ENCODE peak calls at places on chromosomes 11 and 22, in six cellular contexts. U is IMR-90, R is H1, Q is trophoblast cell, I is H9, A is mesenchymal stem cell. V is an unnamed sample.

GRCh38 chr22:42932857-42933782 is 76.0 kb upstream of the ARFGAP3 start:
- DNase-seq in Q (peak; percentile 44), R (no peak), I (no peak), A (no peak), U (peak; percentile 28), V (no peak)

GRCh38 chr11:83363280-83363679 is 77.1 kb upstream of the CCDC90B start:
- DNase-seq in A (no peak), Q (peak; percentile 12), R (no peak), U (no peak), I (no peak), V (no peak)

GRCh38 chr22:17878970-17879369 is 104.7 kb upstream of the BID start:
- DNase-seq in U (peak; percentile 52), Q (no peak), A (no peak), R (no peak), I (no peak), V (no peak)

GRCh38 chr11:97033178-97033577 is 643.4 kb downstream of the JRKL start:
- DNase-seq in I (no peak), Q (no peak), A (no peak), U (no peak), R (no peak), V (peak; percentile 4)

GRCh38 chr11:131223198-131223975 is 147.0 kb upstream of the NTM start:
- DNase-seq in U (no peak), R (no peak), A (no peak), Q (no peak), I (no peak), V (no peak)

GRCh38 chr11:84800755-84801346 is 826.3 kb downstream of the DLG2 start:
- DNase-seq in R (no peak), I (no peak), Q (peak; percentile 26), A (peak; percentile 23), U (peak; percentile 36), V (peak; percentile 17)

GRCh38 chr11:18067372-18067771 is 21.3 kb upstream of the TPH1 start:
- DNase-seq in A (no peak), U (no peak), R (no peak), I (no peak), Q (no peak), V (no peak)

GRCh38 chr11:14529933-14530332 is 9.7 kb upstream of the PSMA1 start:
- DNase-seq in I (no peak), U (no peak), R (no peak), A (no peak), Q (no peak), V (no peak)

GRCh38 chr22:47693606-47694005 is 931.2 kb downstream of the TBC1D22A start:
- DNase-seq in A (no peak), I (no peak), Q (no peak), U (no peak), R (no peak), V (no peak)

DNA sequence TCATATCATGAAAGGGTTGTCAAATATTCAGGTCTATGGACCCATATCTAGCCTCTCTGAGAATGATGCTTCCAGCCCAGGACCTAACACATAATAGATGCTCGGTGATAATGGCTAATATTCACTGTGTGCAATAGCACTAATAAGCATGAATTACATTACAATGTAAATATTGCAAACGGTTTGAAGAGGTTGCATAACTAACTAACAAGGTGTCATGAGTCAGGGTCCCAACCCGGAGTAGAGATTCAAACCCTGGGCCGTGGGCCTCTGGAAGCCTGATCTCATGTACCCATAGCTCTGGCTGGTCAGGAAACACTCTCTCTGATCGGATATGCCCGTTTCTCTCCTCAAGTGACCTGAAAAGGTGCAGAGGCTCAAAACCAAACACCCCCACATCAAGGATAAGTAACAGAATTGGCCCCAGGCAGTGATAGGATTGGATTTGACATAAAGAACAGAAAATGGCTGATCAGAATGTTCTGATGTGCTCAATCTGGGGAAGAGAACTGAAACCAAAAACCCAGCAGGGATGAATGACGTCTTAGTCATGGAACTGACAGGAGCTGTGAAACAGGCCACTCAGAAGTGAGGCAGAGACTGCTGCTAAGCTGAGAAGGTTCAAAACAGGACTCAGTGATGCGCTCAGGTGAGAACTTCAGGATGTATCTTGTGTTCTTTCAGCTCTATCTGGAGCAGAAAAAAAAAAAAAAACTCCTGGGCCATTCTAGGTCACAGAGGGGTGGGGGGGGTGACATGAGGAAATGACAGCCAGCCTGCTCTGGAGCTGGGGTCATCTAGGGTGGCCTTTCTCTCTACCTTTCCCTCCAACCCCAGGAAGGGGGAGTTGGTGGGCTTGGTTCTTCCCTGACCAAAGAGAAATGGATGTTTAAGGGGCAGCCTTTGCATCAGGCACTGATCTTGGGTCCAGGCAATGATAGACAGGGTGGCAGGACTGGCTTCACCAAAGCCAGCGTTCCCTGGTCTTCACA is 6.6 kb upstream of the KCTD17 start:
- DNase-seq in A (no peak), I (no peak), U (peak; percentile 7), Q (peak; percentile 12), R (no peak), V (no peak)
- H2AFZ ChIP-seq in A (no peak overlapping the region), I (no peak overlapping the region), U (no peak overlapping the region), Q (no peak overlapping the region), R (no peak overlapping the region), V (peak overlapping the region; percentile 42)

GRCh38 chr11:47981667-47982404 is 1.5 kb downstream of the PTPRJ start:
- DNase-seq in Q (no peak), I (no peak), A (no peak), R (no peak), U (no peak), V (no peak)

GRCh38 chr11:47977651-47978050 is 2.7 kb upstream of the PTPRJ start:
- DNase-seq in R (no peak), Q (no peak), A (peak; percentile 49), U (peak; percentile 38), I (no peak), V (no peak)

GRCh38 chr11:47980907-47981621 is 705 bp downstream of the PTPRJ start:
- DNase-seq in A (peak; percentile 59), R (no peak), U (peak; percentile 40), I (peak; percentile 45), Q (peak; percentile 52), V (peak; percentile 54)

GRCh38 chr11:47979378-47980092 is 824 bp upstream of the PTPRJ start:
- DNase-seq in A (peak; percentile 26), U (no peak), Q (no peak), R (no peak), I (peak; percentile 75), V (peak; percentile 18)

GRCh38 chr11:47980093-47980906 is at the start of gene PTPRJ:
- DNase-seq in R (no peak), I (peak; percentile 75), U (peak; percentile 48), Q (peak; percentile 39), A (peak; percentile 60), V (peak; percentile 74)
- H3K4ac ChIP-seq in R (peak within 1 kb of the TSS; percentile 97), I (no peak within 1 kb of the TSS), U (peak within 1 kb of the TSS; percentile 95), Q (peak within 1 kb of the TSS; percentile 57), A (peak within 1 kb of the TSS; percentile 84), V (peak within 1 kb of the TSS; percentile 24)

GRCh38 chr11:43123443-43123842 is 188.4 kb upstream of the API5 start:
- DNase-seq in U (no peak), Q (no peak), I (no peak), R (no peak), A (no peak), V (no peak)
- H2AFZ ChIP-seq in U (no peak overlapping the region), Q (no peak overlapping the region), I (no peak overlapping the region), R (no peak overlapping the region), A (no peak overlapping the region), V (no peak overlapping the region)

DNA sequence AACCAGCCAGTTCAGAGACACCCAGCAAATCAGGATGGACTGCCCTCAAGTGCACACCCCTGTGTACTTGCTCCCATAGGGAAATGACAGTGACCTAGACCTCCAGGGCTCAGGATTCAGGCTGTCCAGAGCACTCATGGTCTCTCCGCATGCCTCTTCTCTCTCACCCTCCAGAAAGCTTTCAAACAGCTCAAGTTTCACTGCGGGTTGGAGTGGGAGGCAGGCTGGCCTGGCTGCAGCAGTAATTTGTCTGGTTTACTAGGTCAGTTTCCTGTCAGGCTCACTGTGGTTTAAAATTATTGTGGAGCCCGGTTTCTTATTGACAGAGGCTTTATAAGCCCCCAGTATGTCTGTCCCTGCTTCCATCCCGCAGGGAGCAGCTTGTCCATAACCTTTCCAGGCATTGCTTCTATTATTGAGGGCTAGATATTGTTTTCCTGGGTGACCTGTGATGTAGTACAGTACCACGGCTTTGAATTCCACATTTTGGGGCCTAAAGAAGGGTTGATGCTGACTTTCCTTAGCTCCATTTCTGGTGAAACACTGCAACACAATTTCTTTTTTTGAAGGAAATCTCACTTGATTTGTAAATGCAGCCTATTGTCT is 235.3 kb upstream of the SORL1-AS1 start:
- DNase-seq in A (peak; percentile 37), R (no peak), I (peak; percentile 62), Q (no peak), U (peak; percentile 70), V (no peak)
- H3K4ac ChIP-seq in A (no peak overlapping the region), R (no peak overlapping the region), I (no peak overlapping the region), Q (no peak overlapping the region), U (peak overlapping the region; percentile 44), V (no peak overlapping the region)

GRCh38 chr11:4673781-4674180 is 23.9 kb downstream of the OR51E2 start:
- DNase-seq in I (no peak), A (no peak), R (no peak), U (no peak), Q (no peak), V (no peak)
- H2AFZ ChIP-seq in I (no peak overlapping the region), A (no peak overlapping the region), R (no peak overlapping the region), U (no peak overlapping the region), Q (no peak overlapping the region), V (no peak overlapping the region)

DNA sequence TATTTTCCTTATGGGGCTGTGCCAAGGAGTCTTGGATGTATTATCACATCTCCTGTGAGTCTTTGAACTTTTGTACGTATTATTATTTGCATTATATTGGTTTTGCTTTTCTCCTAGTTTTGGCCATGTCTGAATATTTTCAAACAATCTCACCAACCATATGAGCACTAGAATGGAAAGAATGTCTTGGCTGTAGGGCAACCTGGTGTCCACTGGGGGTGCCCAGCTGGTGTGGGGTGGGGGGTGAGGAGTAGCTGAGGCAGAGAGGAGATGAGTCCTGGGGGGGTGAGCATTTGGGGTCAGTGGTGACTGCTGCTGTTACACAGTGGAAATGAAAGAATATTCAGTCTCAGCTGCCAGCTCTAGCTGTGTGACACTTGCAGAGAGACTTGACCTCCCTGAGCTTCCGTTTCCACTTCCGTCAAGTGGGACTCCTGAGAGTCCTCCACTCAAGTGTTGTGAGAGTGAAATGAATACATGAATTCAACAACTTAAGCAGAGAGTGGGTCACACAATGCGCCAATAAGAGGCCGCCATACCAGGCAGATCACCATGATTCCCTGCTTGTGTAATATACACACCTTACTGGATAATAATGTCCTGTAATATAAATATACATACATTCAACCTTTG is 12.7 kb upstream of the PVALB start:
- DNase-seq in Q (no peak), U (no peak), I (no peak), R (no peak), A (no peak), V (no peak)
- H3K4ac ChIP-seq in Q (no peak overlapping the region), U (no peak overlapping the region), I (no peak overlapping the region), R (no peak overlapping the region), A (no peak overlapping the region), V (no peak overlapping the region)

GRCh38 chr11:47856186-47856585 is 8.0 kb upstream of the NUP160 start:
- DNase-seq in I (no peak), A (no peak), R (no peak), U (peak; percentile 58), Q (no peak), V (no peak)

GRCh38 chr11:47857485-47858168 is 9.5 kb upstream of the NUP160 start:
- DNase-seq in Q (no peak), U (no peak), R (no peak), I (no peak), A (no peak), V (no peak)

GRCh38 chr11:47854667-47855066 is 6.5 kb upstream of the NUP160 start:
- DNase-seq in A (no peak), Q (no peak), U (no peak), I (no peak), R (no peak), V (no peak)

GRCh38 chr11:47860526-47860925 is 12.4 kb upstream of the NUP160 start:
- DNase-seq in Q (peak; percentile 95), R (no peak), I (no peak), U (no peak), A (no peak), V (no peak)

GRCh38 chr11:47858169-47858543 is 10.0 kb upstream of the NUP160 start:
- DNase-seq in I (no peak), A (peak; percentile 69), R (no peak), U (peak; percentile 72), Q (no peak), V (no peak)
- H2AFZ ChIP-seq in I (no peak overlapping the region), A (no peak overlapping the region), R (peak overlapping the region; percentile 95), U (peak overlapping the region; percentile 76), Q (no peak overlapping the region), V (peak overlapping the region; percentile 28)

V was measured in neuronal stem cell.